ENCODE peak calls at places on chromosomes 6 and 20, in seven cellular contexts. Q is left lung; C is dorsolateral prefrontal cortex; P is naive thymus-derived CD4-positive, alpha-beta T cell; V is CD4-positive, CD25-positive, alpha-beta regulatory T cell; H is AG04450; M is foreskin fibroblast. G is an unnamed sample.

GRCh38 chr6:49541210-49541724 is 9.2 kb upstream of the C6orf141 start:
- DNase-seq in Q (no peak), C (no peak), P (no peak), V (no peak), H (peak), M (peak), G (peak)

GRCh38 chr20:44979090-44979621 is 12.8 kb downstream of the STK4 start:
- DNase-seq in Q (no peak), C (no peak), P (peak), V (peak), H (no peak), M (no peak), G (no peak)

GRCh38 chr6:2961971-2962370 is 9.4 kb downstream of the SERPINB6 start:
- DNase-seq in Q (peak), C (no peak), P (no peak), V (no peak), H (no peak), M (no peak), G (no peak)

GRCh38 chr6:72246926-72247325 is 360.6 kb downstream of the RIMS1 start:
- DNase-seq in Q (no peak), C (no peak), P (no peak), V (no peak), H (no peak), M (no peak), G (no peak)

GRCh38 chr6:154995241-154996162 is at the start of gene TIAM2:
- DNase-seq in Q (no peak), C (no peak), P (peak), V (peak), H (no peak), M (no peak), G (peak)

GRCh38 chr20:36098364-36098763 is 56.2 kb upstream of the EPB41L1 start:
- DNase-seq in Q (peak), C (no peak), P (no peak), V (no peak), H (no peak), M (no peak), G (peak)

GRCh38 chr6:102150549-102150948 is 757.0 kb downstream of the GRIK2 start:
- DNase-seq in Q (no peak), C (no peak), P (no peak), V (no peak), H (no peak), M (no peak), G (no peak)

GRCh38 chr6:112253505-112253841 is 894 bp downstream of the LAMA4 start:
- DNase-seq in Q (no peak), C (no peak), P (no peak), V (peak), H (no peak), M (no peak), G (no peak)

GRCh38 chr6:79868098-79868722 is 79.1 kb downstream of the ELOVL4 start:
- DNase-seq in Q (no peak), C (no peak), P (no peak), V (peak), H (peak), M (peak), G (no peak)

GRCh38 chr20:4112490-4113420 is 97.4 kb upstream of the RNF24 start:
- DNase-seq in Q (no peak), C (peak), P (no peak), V (no peak), H (no peak), M (no peak), G (peak)

GRCh38 chr20:4043801-4044200 is 28.4 kb upstream of the RNF24 start:
- DNase-seq in Q (no peak), C (no peak), P (no peak), V (no peak), H (no peak), M (no peak), G (no peak)

GRCh38 chr6:75892384-75892783 is 143.3 kb downstream of the MYO6 start:
- DNase-seq in Q (peak), C (no peak), P (no peak), V (no peak), H (no peak), M (no peak), G (no peak)

GRCh38 chr6:12555267-12555666 is 161.3 kb upstream of the PHACTR1 start:
- DNase-seq in Q (no peak), C (no peak), P (no peak), V (no peak), H (no peak), M (peak), G (no peak)

GRCh38 chr6:112150363-112150762 is 63.0 kb downstream of the FAM229B start:
- DNase-seq in Q (no peak), C (no peak), P (no peak), V (no peak), H (no peak), M (peak), G (no peak)

GRCh38 chr6:37256692-37257319 is 766 bp upstream of the TBC1D22B start:
- DNase-seq in Q (no peak), C (no peak), P (no peak), V (no peak), H (no peak), M (peak), G (no peak)

GRCh38 chr6:52049252-52050050 is 38.0 kb downstream of the PKHD1 start:
- DNase-seq in Q (no peak), C (no peak), P (no peak), V (peak), H (no peak), M (no peak), G (no peak)

GRCh38 chr20:31452575-31452974 is 12.1 kb downstream of the DEFB123 start:
- DNase-seq in Q (no peak), C (no peak), P (no peak), V (no peak), H (no peak), M (no peak), G (no peak)

GRCh38 chr6:148943451-148943850 is 196.6 kb downstream of the UST start:
- DNase-seq in Q (no peak), C (no peak), P (no peak), V (no peak), H (no peak), M (no peak), G (no peak)

GRCh38 chr6:149423946-149424440 is 23.9 kb downstream of the SUMO4 start:
- DNase-seq in Q (no peak), C (no peak), P (no peak), V (no peak), H (no peak), M (no peak), G (no peak)

GRCh38 chr6:39936857-39937256 is 2.6 kb upstream of the MOCS1 start:
- DNase-seq in Q (no peak), C (no peak), P (no peak), V (no peak), H (no peak), M (no peak), G (no peak)

GRCh38 chr6:40986364-40986763 is 52.7 kb downstream of the UNC5CL start:
- DNase-seq in Q (no peak), C (no peak), P (no peak), V (no peak), H (no peak), M (no peak), G (no peak)

GRCh38 chr6:170178561-170179477 is 112.1 kb downstream of the DLL1 start:
- DNase-seq in Q (peak), C (peak), P (no peak), V (no peak), H (no peak), M (peak), G (peak)

GRCh38 chr6:89951574-89952360 is 57.5 kb downstream of the GJA10 start:
- DNase-seq in Q (no peak), C (peak), P (no peak), V (no peak), H (no peak), M (no peak), G (peak)

GRCh38 chr20:63094767-63095499 is 88.2 kb upstream of the BHLHE23 start:
- DNase-seq in Q (peak), C (no peak), P (peak), V (no peak), H (no peak), M (no peak), G (no peak)

GRCh38 chr6:111980979-111981378 is 72.9 kb upstream of the CCN6 start:
- DNase-seq in Q (no peak), C (no peak), P (no peak), V (no peak), H (no peak), M (no peak), G (no peak)

GRCh38 chr6:142246960-142247359 is 54.8 kb upstream of the ADGRG6 start:
- DNase-seq in Q (no peak), C (no peak), P (no peak), V (no peak), H (no peak), M (no peak), G (no peak)

GRCh38 chr6:89368107-89368506 is 15.6 kb upstream of the UBE2J1 start:
- DNase-seq in Q (no peak), C (peak), P (peak), V (peak), H (no peak), M (peak), G (peak)

GRCh38 chr6:114739656-114740055 is 396.8 kb upstream of the HS3ST5 start:
- DNase-seq in Q (no peak), C (peak), P (no peak), V (no peak), H (no peak), M (no peak), G (peak)

GRCh38 chr20:13545755-13546154 is 93.0 kb downstream of the TASP1 start:
- DNase-seq in Q (no peak), C (no peak), P (no peak), V (no peak), H (no peak), M (no peak), G (no peak)

GRCh38 chr6:36329798-36330291 is 6.8 kb downstream of the BNIP5 start:
- DNase-seq in Q (no peak), C (no peak), P (no peak), V (no peak), H (no peak), M (no peak), G (no peak)

GRCh38 chr20:23230766-23231385 is 119.7 kb upstream of the NXT1 start:
- DNase-seq in Q (no peak), C (no peak), P (no peak), V (no peak), H (no peak), M (no peak), G (no peak)

GRCh38 chr20:1298888-1299511 is 29.9 kb downstream of the SDCBP2 start:
- DNase-seq in Q (no peak), C (no peak), P (no peak), V (no peak), H (no peak), M (no peak), G (no peak)
- H3K4me3 ChIP-seq in Q (no peak), C (no peak), P (no peak), V (no peak), H (no peak), M (no peak), G (no peak)

GRCh38 chr6:14763616-14764015 is 482.3 kb upstream of the JARID2 start:
- DNase-seq in Q (no peak), C (no peak), P (no peak), V (no peak), H (no peak), M (no peak), G (no peak)
- H3K4me3 ChIP-seq in Q (no peak), C (no peak), P (no peak), V (no peak), H (no peak), M (no peak), G (no peak)

GRCh38 chr6:167350322-167350721 is 25.4 kb downstream of the TTLL2 start:
- DNase-seq in Q (no peak), C (no peak), P (no peak), V (peak), H (no peak), M (no peak), G (no peak)
- H3K4me3 ChIP-seq in Q (peak), C (peak), P (peak), V (peak), H (no peak), M (no peak), G (no peak)

DNA sequence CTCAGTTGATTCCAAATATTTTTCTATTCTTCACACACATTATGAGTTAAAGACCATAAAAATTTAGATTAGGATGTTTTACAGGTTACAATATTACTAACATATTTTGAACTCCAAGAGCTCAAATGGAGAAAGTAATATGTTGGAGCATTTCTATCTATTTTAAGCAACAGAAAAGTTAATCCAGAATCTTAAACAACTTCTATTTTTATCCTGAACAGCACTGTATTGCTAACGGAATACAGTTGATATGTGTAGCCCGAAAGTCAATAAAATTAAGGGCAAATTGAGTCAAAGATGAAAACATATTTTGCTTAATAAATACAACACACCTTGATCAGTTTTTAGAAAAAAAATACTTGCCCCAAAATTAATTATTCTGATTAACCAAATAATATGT is 97.4 kb downstream of the ME1 start:
- DNase-seq in Q (no peak), C (no peak), P (no peak), V (no peak), H (no peak), M (no peak), G (no peak)
- H3K4me3 ChIP-seq in Q (no peak), C (no peak), P (no peak), V (no peak), H (no peak), M (no peak), G (no peak)

GRCh38 chr6:122337645-122338044 is 61.8 kb upstream of the HSF2 start:
- DNase-seq in Q (no peak), C (no peak), P (no peak), V (no peak), H (no peak), M (no peak), G (no peak)

GRCh38 chr6:122339661-122340060 is 59.8 kb upstream of the HSF2 start:
- DNase-seq in Q (no peak), C (no peak), P (no peak), V (no peak), H (no peak), M (no peak), G (no peak)
- H3K4me3 ChIP-seq in Q (no peak), C (no peak), P (no peak), V (no peak), H (no peak), M (no peak), G (no peak)

DNA sequence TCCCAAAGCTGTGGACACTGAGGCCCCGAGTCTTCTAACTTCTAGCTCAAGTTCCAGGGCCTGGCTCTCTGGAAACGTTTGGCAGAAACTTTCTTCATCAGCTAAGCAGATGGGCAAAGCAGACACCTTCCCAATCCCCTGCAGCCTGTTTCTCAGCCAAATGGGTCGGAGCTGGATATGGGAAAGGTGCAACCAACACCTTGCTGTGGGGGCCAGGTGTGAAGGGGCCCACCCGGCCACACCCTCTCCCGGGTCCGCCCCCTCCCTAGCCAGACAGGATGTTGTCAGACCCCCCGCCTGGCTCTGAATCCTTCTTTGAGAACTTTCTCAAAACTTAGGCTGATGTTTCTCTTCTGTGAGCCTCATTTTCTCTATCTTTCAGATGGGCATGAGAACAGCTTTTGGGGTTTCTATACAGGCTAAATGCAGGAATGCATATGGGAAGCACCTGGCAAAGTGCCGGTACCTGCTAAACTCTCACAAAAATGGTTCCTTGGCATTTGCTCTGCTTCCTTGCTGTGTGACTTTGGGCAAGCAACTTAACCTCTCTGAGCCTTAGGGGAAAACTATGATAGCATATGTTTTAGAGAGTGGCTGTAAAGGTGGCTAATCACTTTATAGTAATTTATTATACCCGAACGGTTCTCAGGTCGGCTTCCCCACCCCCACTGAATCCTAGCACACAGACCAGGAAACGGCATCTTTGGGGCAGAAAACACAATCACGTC is 1.8 kb downstream of the SNAI1 start:
- DNase-seq in Q (no peak), C (no peak), P (no peak), V (no peak), H (no peak), M (no peak), G (no peak)
- H3K4me3 ChIP-seq in Q (peak), C (peak), P (no peak), V (no peak), H (peak), M (peak), G (peak)